ENCODE peak calls at places on chromosomes 12 and 14, in four cellular contexts. Y is GM12891, A is HL-60, Z is K562. M is an unnamed sample.

GRCh38 chr14:64682173-64682710 is 22.0 kb upstream of the PLEKHG3 start:
- DNase-seq in Y (no peak), A (no peak), Z (no peak), M (no peak)

GRCh38 chr14:51653096-51653814 is 1.5 kb downstream of the FRMD6 start:
- DNase-seq in Y (no peak), A (no peak), Z (no peak), M (no peak)

GRCh38 chr12:48997719-48998496 is 1.3 kb downstream of the DDN start:
- DNase-seq in Y (peak; percentile 86), A (no peak), Z (peak; percentile 79), M (no peak)

GRCh38 chr12:11855993-11856374 is 206.5 kb downstream of the ETV6 start:
- DNase-seq in Y (no peak), A (peak; percentile 37), Z (no peak), M (no peak)

GRCh38 chr14:51474854-51475253 is 176.9 kb upstream of the FRMD6 start:
- DNase-seq in Y (no peak), A (no peak), Z (no peak), M (no peak)

GRCh38 chr12:13208533-13209278 is 12.2 kb downstream of the EMP1 start:
- DNase-seq in Y (no peak), A (no peak), Z (no peak), M (no peak)

GRCh38 chr14:91983571-91983970 is 36.1 kb upstream of the FBLN5 start:
- DNase-seq in Y (no peak), A (no peak), Z (no peak), M (no peak)

GRCh38 chr12:26833692-26834168 is 736 bp upstream of the ITPR2 start:
- DNase-seq in Y (peak; percentile 41), A (no peak), Z (peak; percentile 19), M (no peak)

GRCh38 chr14:105549481-105549880 is 23.1 kb downstream of the TMEM121 start:
- DNase-seq in Y (no peak), A (no peak), Z (no peak), M (no peak)

GRCh38 chr12:19036673-19037357 is 92.7 kb upstream of the PLEKHA5 start:
- DNase-seq in Y (no peak), A (no peak), Z (no peak), M (no peak)

GRCh38 chr12:42574879-42575278 is 14.7 kb downstream of the PRICKLE1 start:
- DNase-seq in Y (no peak), A (no peak), Z (no peak), M (no peak)
- TF ChIP-seq SPI1 in Y (no peak), A (no peak), Z (no peak), M (no peak)

GRCh38 chr12:95940514-95940913 is 1.9 kb downstream of the CCDC38 start:
- DNase-seq in Y (no peak), A (no peak), Z (no peak), M (no peak)

GRCh38 chr12:95943231-95943842 is at the start of gene AMDHD1:
- DNase-seq in Y (peak; percentile 61), A (peak; percentile 38), Z (no peak), M (no peak)

GRCh38 chr12:95944108-95944704 is 1.1 kb downstream of the AMDHD1 start:
- DNase-seq in Y (no peak), A (no peak), Z (no peak), M (no peak)

GRCh38 chr12:95942532-95943230 is at the start of gene CCDC38:
- DNase-seq in Y (peak; percentile 84), A (peak; percentile 78), Z (no peak), M (peak; percentile 57)

GRCh38 chr12:95942106-95942531 is 295 bp downstream of the CCDC38 start:
- DNase-seq in Y (no peak), A (no peak), Z (no peak), M (no peak)
- TF ChIP-seq SPI1 in Y (no peak), A (no peak), Z (no peak), M (no peak)

DNA sequence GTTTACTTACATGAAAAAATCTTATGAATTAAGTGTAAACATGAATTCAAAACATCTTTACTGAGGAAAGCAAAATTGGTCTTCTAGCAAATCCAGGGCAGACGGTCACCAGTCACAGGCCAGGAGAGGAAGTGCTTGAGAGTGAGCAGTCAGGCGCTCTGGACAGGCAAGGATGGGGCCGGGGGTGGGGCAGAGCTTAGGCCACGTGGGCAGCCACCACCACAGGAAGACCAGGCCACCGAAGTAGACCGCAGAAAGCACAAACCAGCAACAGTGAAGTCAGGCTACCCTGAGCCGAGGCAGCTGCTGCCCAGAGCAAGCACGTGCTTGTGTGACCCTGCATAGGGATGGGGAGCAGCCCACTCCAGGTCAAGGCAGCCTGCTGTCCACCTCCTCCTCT is 33.5 kb downstream of the SLC6A12 start:
- DNase-seq in Y (peak; percentile 66), A (peak; percentile 63), Z (peak; percentile 41), M (peak; percentile 25)
- TF ChIP-seq SPI1 in Y (peak; percentile 77), A (peak; percentile 81), Z (peak; percentile 88), M (peak; percentile 82)

GRCh38 chr12:46468159-46468558 is 95.6 kb upstream of the SLC38A2 start:
- DNase-seq in Y (no peak), A (no peak), Z (no peak), M (no peak)
- TF ChIP-seq SPI1 in Y (no peak), A (no peak), Z (no peak), M (no peak)

DNA sequence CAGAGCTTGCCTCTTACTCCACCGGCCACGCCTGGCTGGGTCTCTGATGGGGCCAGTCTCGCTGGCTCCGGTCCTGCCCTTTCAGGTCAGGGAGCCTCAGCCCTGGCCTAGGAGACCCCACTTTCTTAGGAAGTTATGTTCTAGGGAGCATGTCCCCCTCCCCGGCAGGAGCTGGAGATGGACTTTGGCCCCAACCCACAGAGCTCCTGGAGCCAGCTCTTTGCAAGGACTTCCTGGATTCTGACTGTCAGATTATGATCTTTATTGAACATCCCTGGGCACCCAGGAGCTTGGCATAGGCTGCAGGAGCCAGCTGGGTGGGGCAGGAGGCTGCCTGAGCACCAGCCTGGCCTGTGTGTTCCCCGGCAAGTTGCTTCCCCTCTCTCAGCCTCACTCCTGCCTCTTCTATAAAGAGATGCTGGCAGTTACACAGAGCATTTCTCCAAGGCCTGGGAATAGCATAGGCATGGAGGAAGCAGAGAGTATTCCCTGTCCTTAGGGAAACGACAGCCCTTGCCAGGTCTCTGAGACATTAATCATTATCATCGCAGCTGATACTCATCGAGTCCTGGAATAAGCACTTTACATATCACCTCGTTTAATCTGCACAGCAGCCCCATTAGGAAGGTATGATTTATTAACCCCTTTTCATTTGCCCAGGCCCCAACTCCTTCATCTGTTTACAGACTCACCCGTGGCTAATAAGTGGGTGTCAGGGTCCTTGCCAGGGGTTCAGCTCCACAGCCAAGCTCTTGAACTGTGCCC is 3.4 kb downstream of the DEGS2 start:
- DNase-seq in Y (no peak), A (no peak), Z (no peak), M (no peak)
- TF ChIP-seq SPI1 in Y (no peak), A (no peak), Z (no peak), M (no peak)